ENCODE peak calls at places on chromosomes 4 and X, in nine cellular contexts. D is cardiac muscle cell, A is coronary artery, R is GM12864, C is AG10803, Q is MG63, X is HFF-Myc, Y is foreskin fibroblast, U is right atrium auricular region. Z is an unnamed sample.

GRCh38 chr4:10746371-10747143 is 62.0 kb upstream of the CLNK start:
- DNase-seq in U (no peak), X (no peak), D (no peak), Y (peak; percentile 20), R (no peak), C (peak; percentile 66), Q (peak; percentile 71), A (no peak), Z (no peak)

GRCh38 chrX:21949689-21950088 is 9.2 kb downstream of the SMS start:
- DNase-seq in D (no peak), R (no peak), Q (no peak), Y (no peak), C (no peak), X (no peak), U (no peak), A (no peak), Z (no peak)

GRCh38 chr4:153497091-153497531 is 31.0 kb downstream of the TMEM131L start:
- DNase-seq in R (no peak), A (no peak), Y (peak; percentile 60), X (no peak), Q (no peak), D (peak; percentile 37), C (no peak), U (no peak), Z (no peak)

GRCh38 chr4:136742330-136742729 is 790.0 kb downstream of the PCDH18 start:
- DNase-seq in Q (no peak), C (no peak), X (no peak), U (no peak), Y (peak; percentile 4), R (no peak), D (peak; percentile 55), A (no peak), Z (no peak)

GRCh38 chr4:4269326-4269725 is 20.6 kb downstream of the LYAR start:
- DNase-seq in X (no peak), D (no peak), Y (no peak), R (no peak), A (no peak), U (no peak), Q (no peak), C (no peak), Z (no peak)

GRCh38 chr4:109128589-109128988 is 173.9 kb downstream of the COL25A1 start:
- DNase-seq in A (no peak), C (no peak), X (no peak), D (no peak), R (no peak), Y (no peak), U (no peak), Q (no peak), Z (no peak)

GRCh38 chr4:39286263-39286662 is 79.9 kb downstream of the RFC1 start:
- DNase-seq in A (no peak), X (no peak), C (no peak), R (no peak), D (no peak), Q (no peak), U (no peak), Y (no peak), Z (no peak)

GRCh38 chr4:152479428-152480026 is 56.4 kb downstream of the FBXW7 start:
- DNase-seq in D (peak; percentile 88), R (no peak), Y (peak; percentile 28), U (no peak), X (no peak), A (no peak), Q (no peak), C (peak; percentile 30), Z (no peak)

GRCh38 chr4:48139688-48140087 is 5.6 kb upstream of the TXK start:
- DNase-seq in D (peak; percentile 21), A (no peak), U (no peak), C (peak; percentile 43), Q (peak; percentile 30), R (no peak), Y (peak; percentile 75), X (no peak), Z (peak; percentile 64)

GRCh38 chrX:100895365-100896075 is 21.4 kb upstream of the NOX1 start:
- DNase-seq in R (peak; percentile 10), A (no peak), D (peak; percentile 51), Y (peak; percentile 66), X (no peak), Q (peak; percentile 4), U (no peak), C (peak; percentile 33), Z (peak; percentile 14)

GRCh38 chrX:17567821-17568220 is 169.5 kb upstream of the SCML1 start:
- DNase-seq in R (no peak), Q (no peak), Y (no peak), D (no peak), C (no peak), A (no peak), U (no peak), X (no peak), Z (no peak)

GRCh38 chr4:154082760-154083530 is 294.1 kb upstream of the SFRP2 start:
- DNase-seq in R (no peak), U (no peak), C (peak; percentile 6), A (no peak), Q (no peak), X (no peak), Y (peak; percentile 29), D (no peak), Z (peak; percentile 8)

GRCh38 chrX:11472879-11473278 is 179.7 kb downstream of the AMELX start:
- DNase-seq in A (no peak), C (no peak), R (no peak), D (peak; percentile 54), X (no peak), U (no peak), Q (no peak), Y (no peak), Z (no peak)

GRCh38 chrX:103678199-103678993 is 8.1 kb downstream of the MORF4L2 start:
- DNase-seq in U (no peak), D (peak; percentile 67), A (no peak), R (no peak), Y (no peak), X (no peak), C (peak; percentile 75), Q (no peak), Z (no peak)

GRCh38 chrX:141175786-141176185 is 1.1 kb downstream of the LDOC1 start:
- DNase-seq in R (no peak), D (no peak), C (no peak), U (no peak), Y (no peak), A (no peak), X (no peak), Q (no peak), Z (no peak)

GRCh38 chr4:17662694-17663093 is 48.3 kb downstream of the MED28 start:
- DNase-seq in X (peak; percentile 38), Y (peak; percentile 50), U (no peak), C (peak; percentile 26), R (no peak), D (peak; percentile 17), Q (no peak), A (no peak), Z (no peak)

GRCh38 chr4:112284166-112284565 is 1.5 kb downstream of the TIFA start:
- DNase-seq in A (no peak), U (no peak), X (no peak), D (peak; percentile 22), Q (peak; percentile 19), R (no peak), C (peak; percentile 51), Y (peak; percentile 39), Z (no peak)
- H3K4me3 ChIP-seq in A (peak overlapping the region; percentile 97), U (peak overlapping the region; percentile 84), X (peak overlapping the region; percentile 65), D (peak overlapping the region; percentile 81), Q (peak overlapping the region; percentile 67), R (peak overlapping the region; percentile 82), C (peak overlapping the region; percentile 79), Y (peak overlapping the region; percentile 74), Z (peak overlapping the region; percentile 87)

DNA sequence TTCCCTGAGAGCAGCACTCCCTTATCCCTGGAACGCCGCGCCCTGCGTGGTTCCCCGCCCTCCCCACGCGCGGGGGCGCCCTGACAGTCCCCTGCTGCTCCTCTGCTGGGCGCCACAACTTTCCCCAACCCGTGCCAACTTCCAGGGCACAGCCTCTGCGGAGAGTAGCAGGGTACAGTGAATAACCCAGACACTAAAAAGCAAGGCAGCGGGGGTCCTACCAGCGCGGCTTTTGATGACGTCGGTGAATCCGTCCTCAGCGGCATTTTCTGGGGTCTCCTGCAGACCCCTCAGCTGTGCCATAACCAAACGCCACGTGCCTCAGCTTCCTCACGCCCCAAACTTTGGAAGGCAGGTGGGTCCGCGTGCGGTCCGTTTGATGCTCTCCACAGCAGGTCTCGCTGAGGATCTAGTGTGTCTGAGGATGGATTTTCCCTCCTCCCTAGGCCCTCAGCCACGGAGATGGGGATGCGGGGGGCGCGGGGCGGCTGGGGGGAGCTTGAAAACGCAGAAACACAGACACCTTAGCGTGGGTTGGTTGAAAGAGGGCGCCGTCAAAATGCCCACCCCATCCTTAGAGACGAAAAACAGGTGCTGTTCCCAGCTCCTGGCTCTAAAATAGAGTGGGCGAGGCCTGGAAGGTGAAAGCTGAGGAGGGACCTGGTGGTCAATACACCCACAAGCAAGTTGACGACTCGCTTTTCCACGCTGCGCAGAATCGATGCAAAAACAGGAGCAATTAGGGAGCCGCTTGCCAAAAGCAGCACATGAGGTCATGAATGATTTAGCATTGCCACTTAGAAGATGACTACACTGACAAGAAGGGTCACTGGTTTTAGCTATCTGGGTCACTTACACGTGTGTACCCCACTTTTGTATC is 405.6 kb downstream of the FAM47A start:
- DNase-seq in C (no peak), A (no peak), D (no peak), U (no peak), R (no peak), Y (no peak), X (no peak), Q (peak; percentile 17), Z (no peak)
- H3K4me3 ChIP-seq in C (no peak overlapping the region), A (peak overlapping the region; percentile 59), D (peak overlapping the region; percentile 52), U (peak overlapping the region; percentile 3), R (no peak overlapping the region), Y (no peak overlapping the region), X (no peak overlapping the region), Q (peak overlapping the region; percentile 49), Z (no peak overlapping the region)

GRCh38 chr4:174274436-174274835 is 9.0 kb downstream of the FBXO8 start:
- DNase-seq in Y (no peak), R (no peak), C (no peak), X (no peak), Q (no peak), D (no peak), U (no peak), A (no peak), Z (no peak)

GRCh38 chr4:174275101-174275500 is 8.4 kb downstream of the FBXO8 start:
- DNase-seq in R (no peak), U (no peak), A (no peak), C (no peak), X (no peak), Q (no peak), D (no peak), Y (no peak), Z (no peak)

GRCh38 chr4:174278467-174278866 is 5.0 kb downstream of the FBXO8 start:
- DNase-seq in Y (no peak), X (no peak), R (no peak), U (no peak), A (no peak), D (no peak), Q (no peak), C (no peak), Z (no peak)

GRCh38 chr4:174279433-174279832 is 4.0 kb downstream of the FBXO8 start:
- DNase-seq in A (no peak), X (no peak), D (no peak), R (no peak), C (no peak), Q (no peak), Y (no peak), U (no peak), Z (no peak)

GRCh38 chr4:174277433-174277832 is 6.0 kb downstream of the FBXO8 start:
- DNase-seq in Q (no peak), R (no peak), Y (no peak), D (no peak), A (no peak), C (no peak), U (no peak), X (no peak), Z (no peak)
- H3K4me3 ChIP-seq in Q (no peak overlapping the region), R (no peak overlapping the region), Y (no peak overlapping the region), D (no peak overlapping the region), A (no peak overlapping the region), C (no peak overlapping the region), U (no peak overlapping the region), X (no peak overlapping the region), Z (no peak overlapping the region)

GRCh38 chr4:140641105-140641555 is 72.4 kb upstream of the UCP1 start:
- DNase-seq in R (no peak), Q (no peak), D (no peak), C (no peak), U (no peak), X (no peak), A (no peak), Y (no peak), Z (no peak)
- H3K4me3 ChIP-seq in R (no peak overlapping the region), Q (no peak overlapping the region), D (no peak overlapping the region), C (no peak overlapping the region), U (no peak overlapping the region), X (no peak overlapping the region), A (peak overlapping the region; percentile 53), Y (no peak overlapping the region), Z (no peak overlapping the region)

Z was measured in Jurkat, Clone E6-1.